ENCODE peak calls at places on chromosome X, in seven cellular contexts. P, M, Q, K, H, O and T are unnamed samples.

GRCh38 chrX:17527135-17527701 is 152.2 kb downstream of the NHS start:
- DNase-seq in K (no peak), Q (no peak), P (no peak), M (no peak), H (no peak), O (no peak), T (peak)

GRCh38 chrX:43000121-43000520 is 222.2 kb upstream of the PPP1R2C start:
- DNase-seq in O (no peak), P (no peak), Q (no peak), K (no peak), M (no peak), H (no peak), T (no peak)

GRCh38 chrX:7985568-7985967 is 58.4 kb upstream of the PNPLA4 start:
- DNase-seq in K (no peak), H (no peak), P (no peak), Q (no peak), O (no peak), M (no peak), T (no peak)

GRCh38 chrX:92213781-92214180 is 434.6 kb downstream of the PCDH11X start:
- DNase-seq in O (no peak), M (peak), Q (no peak), K (no peak), P (no peak), H (no peak), T (no peak)

GRCh38 chrX:113001836-113002235 is 161.2 kb upstream of the AMOT start:
- DNase-seq in H (peak), M (peak), P (no peak), Q (no peak), K (no peak), O (no peak), T (no peak)

GRCh38 chrX:1480082-1480785 is 27.5 kb upstream of the ASMTL start:
- DNase-seq in P (no peak), H (no peak), O (no peak), K (no peak), M (no peak), Q (no peak), T (no peak)

GRCh38 chrX:11558972-11559371 is 106.7 kb downstream of the ARHGAP6 start:
- DNase-seq in M (peak), Q (peak), P (peak), H (peak), K (no peak), O (peak), T (peak)

GRCh38 chrX:24014388-24015018 is 12.5 kb downstream of the KLHL15 start:
- DNase-seq in Q (no peak), O (no peak), P (no peak), K (no peak), H (no peak), M (no peak), T (no peak)

GRCh38 chrX:65601530-65602281 is 65.7 kb upstream of the MSN start:
- DNase-seq in Q (no peak), M (peak), H (no peak), P (no peak), O (no peak), K (no peak), T (peak)

GRCh38 chrX:103629295-103630170 is 758 bp downstream of the TCEAL1 start:
- DNase-seq in P (no peak), M (peak), H (peak), K (peak), O (peak), Q (peak), T (no peak)

GRCh38 chrX:110182362-110182761 is 135.5 kb downstream of the AMMECR1 start:
- DNase-seq in K (no peak), Q (no peak), M (no peak), O (no peak), P (no peak), H (no peak), T (no peak)

GRCh38 chrX:80747832-80748231 is 61.8 kb downstream of the BRWD3 start:
- DNase-seq in M (no peak), K (no peak), H (no peak), P (no peak), O (no peak), Q (no peak), T (no peak)

GRCh38 chrX:132395059-132395458 is 93.8 kb downstream of the MBNL3 start:
- DNase-seq in M (no peak), P (no peak), O (no peak), Q (no peak), K (no peak), H (no peak), T (no peak)

GRCh38 chrX:9566150-9566621 is 101.3 kb downstream of the TBL1X start:
- DNase-seq in P (peak), Q (no peak), K (no peak), M (peak), H (no peak), O (peak), T (no peak)
- TF ChIP-seq REST in P (no peak), Q (no peak), K (no peak), M (no peak), H (no peak), O (no peak), T (no peak)

GRCh38 chrX:135557344-135557743 is 36.9 kb downstream of the INTS6L start:
- DNase-seq in O (no peak), H (no peak), K (no peak), M (no peak), P (no peak), Q (no peak), T (no peak)
- TF ChIP-seq REST in O (no peak), H (no peak), K (no peak), M (no peak), P (no peak), Q (no peak), T (no peak)

DNA sequence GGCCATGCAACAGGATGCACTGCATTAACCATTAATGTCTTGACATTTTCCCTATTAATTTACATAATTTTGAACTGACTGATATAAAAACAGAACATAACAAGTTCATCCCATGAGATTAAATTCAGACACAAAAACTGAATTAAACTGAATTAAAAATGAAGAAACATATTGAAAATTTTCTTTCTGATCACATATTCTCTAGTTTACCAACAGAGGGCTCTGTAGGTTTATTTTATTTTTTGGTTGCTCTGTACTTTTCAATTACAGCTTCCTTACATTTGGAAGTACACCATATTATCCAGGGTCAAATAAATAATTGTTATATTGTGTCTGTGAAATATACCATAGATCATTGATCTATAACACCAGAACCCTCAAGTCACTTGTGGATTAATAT is 27.3 kb upstream of the CT83 start:
- DNase-seq in H (no peak), M (peak), Q (peak), P (no peak), O (no peak), K (no peak), T (no peak)
- TF ChIP-seq REST in H (no peak), M (no peak), Q (no peak), P (no peak), O (no peak), K (no peak), T (no peak)

GRCh38 chrX:55159556-55159955 is 60.6 kb upstream of the PAGE5 start:
- DNase-seq in Q (no peak), P (no peak), H (no peak), K (no peak), M (no peak), O (no peak), T (no peak)

GRCh38 chrX:55167124-55167523 is 53.0 kb upstream of the PAGE5 start:
- DNase-seq in P (peak), M (no peak), Q (no peak), K (no peak), H (peak), O (no peak), T (no peak)

GRCh38 chrX:55163171-55163570 is 57.0 kb upstream of the PAGE5 start:
- DNase-seq in K (no peak), H (no peak), O (no peak), M (no peak), Q (no peak), P (no peak), T (no peak)

GRCh38 chrX:55160685-55161552 is 59.2 kb upstream of the PAGE5 start:
- DNase-seq in O (peak), Q (peak), P (peak), M (peak), H (peak), K (peak), T (peak)

DNA sequence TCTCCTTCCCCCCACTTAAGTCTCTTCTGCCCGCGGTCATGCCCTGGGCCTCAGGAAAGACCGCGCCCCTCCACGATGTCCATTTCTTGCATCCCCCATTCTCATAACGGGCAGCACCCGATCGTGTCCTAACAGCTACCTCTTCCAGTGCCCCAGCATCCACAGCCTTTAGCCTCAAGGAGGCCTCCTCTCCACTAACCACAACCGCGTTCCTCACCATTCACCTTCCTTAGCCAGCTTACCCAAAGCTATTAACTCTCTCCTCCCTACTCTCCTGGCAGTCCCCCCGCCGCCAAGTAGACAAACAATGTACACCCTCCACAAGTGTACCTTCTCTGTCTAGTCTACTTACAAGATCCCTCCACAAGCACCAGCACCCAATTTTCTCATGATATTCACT is 58.6 kb upstream of the PAGE5 start:
- DNase-seq in M (no peak), P (no peak), Q (no peak), O (no peak), H (peak), K (no peak), T (no peak)
- TF ChIP-seq REST in M (no peak), P (no peak), Q (no peak), O (no peak), H (no peak), K (no peak), T (no peak)

GRCh38 chrX:9757366-9757765 is 8.3 kb downstream of the GPR143 start:
- DNase-seq in H (no peak), M (no peak), P (no peak), Q (no peak), O (no peak), K (no peak), T (no peak)

GRCh38 chrX:9759340-9759739 is 6.3 kb downstream of the GPR143 start:
- DNase-seq in O (no peak), K (no peak), Q (no peak), P (peak), M (peak), H (no peak), T (no peak)

GRCh38 chrX:9758239-9758638 is 7.4 kb downstream of the GPR143 start:
- DNase-seq in P (no peak), K (no peak), O (no peak), H (no peak), M (no peak), Q (no peak), T (no peak)
- TF ChIP-seq REST in P (no peak), K (no peak), O (no peak), H (no peak), M (no peak), Q (no peak), T (no peak)

DNA sequence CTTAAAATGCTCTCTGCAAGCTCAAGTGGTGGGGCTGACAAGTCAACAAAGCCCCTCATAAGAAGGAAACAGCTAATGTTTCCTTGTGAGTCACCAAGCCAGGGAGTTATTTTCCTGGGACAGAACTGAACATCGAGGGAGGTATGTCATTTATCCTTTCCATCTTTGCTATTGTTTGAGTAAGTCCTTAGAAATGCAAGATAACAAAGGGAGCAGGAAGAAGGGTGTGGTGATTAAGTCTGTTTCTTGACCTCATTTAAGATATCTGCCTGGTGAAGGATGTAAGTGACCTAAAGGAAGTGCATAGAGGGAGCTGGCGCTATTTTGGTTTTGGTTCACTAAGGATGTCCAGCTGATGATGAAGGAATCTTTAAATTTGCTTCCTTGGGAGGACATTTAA is 39.9 kb downstream of the ATG4A start:
- DNase-seq in K (no peak), M (peak), H (no peak), Q (no peak), O (no peak), P (no peak), T (no peak)
- TF ChIP-seq REST in K (no peak), M (no peak), H (no peak), Q (no peak), O (no peak), P (no peak), T (no peak)

DNA sequence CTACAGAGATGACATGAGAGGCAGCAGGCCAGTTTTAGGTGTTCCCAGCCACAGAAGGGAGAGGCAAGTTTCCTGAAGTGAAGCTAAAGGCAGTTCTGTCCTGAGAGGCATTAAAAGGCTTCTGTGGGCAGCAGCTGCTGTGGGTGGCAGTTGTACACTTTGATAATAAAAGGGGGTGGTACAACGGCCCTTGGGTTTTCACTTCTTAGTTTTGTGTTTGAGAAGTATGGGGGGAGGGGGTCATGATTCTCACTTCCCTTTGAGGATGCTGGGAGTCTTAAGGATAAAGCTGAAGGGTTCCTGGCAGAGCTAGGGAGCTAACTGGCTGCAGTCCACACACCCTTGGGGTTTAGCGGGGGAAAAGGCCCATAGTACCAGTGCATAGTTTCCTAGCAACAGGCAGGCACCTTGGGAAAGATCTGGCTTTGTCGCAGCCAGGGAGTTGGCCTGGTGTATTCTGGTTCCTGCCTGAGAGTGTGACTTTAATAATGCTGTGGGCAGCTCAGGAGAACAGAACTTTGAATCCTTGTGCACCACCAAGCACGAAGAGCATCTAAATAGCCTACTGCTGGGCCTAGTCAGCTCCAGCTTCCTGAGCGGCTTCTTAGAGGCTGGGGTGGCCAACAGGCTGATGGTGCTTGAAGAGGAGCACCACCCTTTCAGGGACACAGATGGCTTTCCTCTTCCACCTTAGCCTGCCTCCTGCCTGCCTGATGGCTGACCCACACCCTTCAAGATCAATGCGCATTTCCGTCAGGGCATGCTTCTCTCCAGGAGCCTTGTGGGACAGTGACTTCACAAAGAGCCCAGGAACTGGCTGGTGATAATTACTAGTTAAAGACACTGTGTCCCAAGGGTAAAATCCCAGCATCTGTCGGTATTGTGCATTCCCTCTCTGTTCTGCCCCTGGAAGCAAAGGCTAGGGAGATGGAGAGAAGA is 12.4 kb downstream of the ZBTB33 start:
- DNase-seq in M (no peak), P (no peak), H (peak), K (no peak), O (no peak), Q (no peak), T (no peak)
- TF ChIP-seq REST in M (no peak), P (no peak), H (no peak), K (no peak), O (no peak), Q (no peak), T (no peak)